ENCODE peak calls at places on chromosomes 12 and 14, in four cellular contexts. One of them, this sample, is unnamed.

GRCh38 chr12:10998204-10998603 is at the start of gene TAS2R20:
- DNase-seq in prostate gland: no peak
- DNase-seq in uterus: no peak
- DNase-seq in breast epithelium: no peak
- DNase-seq in this sample: no peak

GRCh38 chr12:108633534-108634224 is at the start of gene SELPLG:
- DNase-seq in prostate gland: no peak
- DNase-seq in uterus: no peak
- DNase-seq in breast epithelium: peak
- DNase-seq in this sample: peak

GRCh38 chr14:47626151-47627035 is 49.0 kb downstream of the MDGA2 start:
- DNase-seq in prostate gland: no peak
- DNase-seq in uterus: no peak
- DNase-seq in breast epithelium: no peak
- DNase-seq in this sample: peak

GRCh38 chr14:99316281-99317163 is 44.5 kb upstream of the BCL11B start:
- DNase-seq in prostate gland: no peak
- DNase-seq in uterus: no peak
- DNase-seq in breast epithelium: no peak
- DNase-seq in this sample: no peak

GRCh38 chr14:50955373-50956043 is 11.2 kb upstream of the PYGL start:
- DNase-seq in prostate gland: peak
- DNase-seq in uterus: peak
- DNase-seq in breast epithelium: peak
- DNase-seq in this sample: no peak

GRCh38 chr14:68977741-68978549 is 1.2 kb downstream of the ACTN1 start:
- DNase-seq in prostate gland: peak
- DNase-seq in uterus: peak
- DNase-seq in breast epithelium: peak
- DNase-seq in this sample: peak

GRCh38 chr14:44788612-44789011 is 173.1 kb downstream of the KLHL28 start:
- DNase-seq in prostate gland: no peak
- DNase-seq in uterus: no peak
- DNase-seq in breast epithelium: no peak
- DNase-seq in this sample: no peak

GRCh38 chr12:21129906-21130305 is 1.1 kb upstream of the SLCO1B1 start:
- DNase-seq in prostate gland: no peak
- DNase-seq in uterus: no peak
- DNase-seq in breast epithelium: no peak
- DNase-seq in this sample: no peak

GRCh38 chr14:99899578-99900178 is 106.5 kb downstream of the EML1 start:
- DNase-seq in prostate gland: no peak
- DNase-seq in uterus: no peak
- DNase-seq in breast epithelium: no peak
- DNase-seq in this sample: no peak

GRCh38 chr14:91473046-91473445 is 37.1 kb downstream of the PPP4R3A start:
- DNase-seq in prostate gland: no peak
- DNase-seq in uterus: no peak
- DNase-seq in breast epithelium: no peak
- DNase-seq in this sample: no peak

GRCh38 chr14:92456215-92457017 is 57.2 kb upstream of the RIN3 start:
- DNase-seq in prostate gland: peak
- DNase-seq in uterus: peak
- DNase-seq in breast epithelium: no peak
- DNase-seq in this sample: peak

GRCh38 chr12:34292736-34293625 is 270.7 kb downstream of the ALG10 start:
- DNase-seq in prostate gland: no peak
- DNase-seq in uterus: peak
- DNase-seq in breast epithelium: no peak
- DNase-seq in this sample: no peak

GRCh38 chr14:22602853-22603252 is 4.8 kb downstream of the ABHD4 start:
- DNase-seq in prostate gland: no peak
- DNase-seq in uterus: no peak
- DNase-seq in breast epithelium: no peak
- DNase-seq in this sample: no peak

GRCh38 chr14:100540926-100541620 is 46.1 kb downstream of the BEGAIN start:
- DNase-seq in prostate gland: no peak
- DNase-seq in uterus: no peak
- DNase-seq in breast epithelium: no peak
- DNase-seq in this sample: peak

GRCh38 chr12:16384732-16385131 is 37.3 kb downstream of the MGST1 start:
- DNase-seq in prostate gland: no peak
- DNase-seq in uterus: no peak
- DNase-seq in breast epithelium: no peak
- DNase-seq in this sample: no peak

GRCh38 chr12:16387919-16388318 is 40.5 kb downstream of the MGST1 start:
- DNase-seq in prostate gland: no peak
- DNase-seq in uterus: no peak
- DNase-seq in breast epithelium: no peak
- DNase-seq in this sample: no peak

GRCh38 chr12:16389594-16389993 is 42.1 kb downstream of the MGST1 start:
- DNase-seq in prostate gland: no peak
- DNase-seq in uterus: no peak
- DNase-seq in breast epithelium: no peak
- DNase-seq in this sample: no peak

GRCh38 chr12:16385779-16386646 is 38.6 kb downstream of the MGST1 start:
- DNase-seq in prostate gland: no peak
- DNase-seq in uterus: peak
- DNase-seq in breast epithelium: peak
- DNase-seq in this sample: peak
- TF ChIP-seq CTCF in prostate gland: peak
- TF ChIP-seq CTCF in uterus: peak
- TF ChIP-seq CTCF in breast epithelium: peak
- TF ChIP-seq CTCF in this sample: peak

DNA sequence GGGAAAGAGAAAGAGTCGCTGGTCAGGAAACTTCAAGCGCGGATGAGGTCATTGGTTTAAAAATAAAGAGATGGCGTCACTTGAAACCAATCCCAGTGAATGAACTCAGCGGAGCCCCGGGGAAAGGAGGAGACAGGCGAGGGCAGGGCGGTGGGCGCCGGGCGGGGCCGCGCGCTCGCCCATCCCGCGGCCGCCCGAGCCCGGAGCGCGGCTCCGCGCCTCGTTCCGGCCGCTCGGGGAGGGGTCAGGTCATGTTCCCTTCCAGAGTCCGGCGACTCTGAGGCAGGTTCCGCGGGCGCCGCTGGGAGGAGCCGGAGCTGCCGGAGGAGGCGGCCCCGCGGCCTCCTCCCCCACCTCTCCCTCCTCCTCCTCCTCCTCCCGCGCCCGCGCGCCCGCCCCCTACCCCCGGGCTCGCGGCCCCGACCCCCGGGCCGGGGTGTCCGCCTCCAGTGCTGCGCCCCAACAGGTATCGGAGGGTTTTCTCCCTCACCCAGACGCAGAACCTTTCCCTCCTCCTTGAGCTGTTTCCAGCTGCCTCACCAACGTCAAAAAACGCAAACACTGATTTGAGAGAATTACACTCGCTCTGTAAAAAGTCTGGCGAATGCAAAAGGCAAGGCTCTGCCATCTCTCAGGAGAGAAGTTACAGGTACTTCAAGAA is at the start of gene DUSP16:
- DNase-seq in prostate gland: peak
- DNase-seq in uterus: peak
- DNase-seq in breast epithelium: peak
- DNase-seq in this sample: peak
- TF ChIP-seq POLR2A in prostate gland: peak
- TF ChIP-seq POLR2A in uterus: peak
- TF ChIP-seq POLR2A in breast epithelium: no peak
- TF ChIP-seq POLR2A in this sample: no peak

DNA sequence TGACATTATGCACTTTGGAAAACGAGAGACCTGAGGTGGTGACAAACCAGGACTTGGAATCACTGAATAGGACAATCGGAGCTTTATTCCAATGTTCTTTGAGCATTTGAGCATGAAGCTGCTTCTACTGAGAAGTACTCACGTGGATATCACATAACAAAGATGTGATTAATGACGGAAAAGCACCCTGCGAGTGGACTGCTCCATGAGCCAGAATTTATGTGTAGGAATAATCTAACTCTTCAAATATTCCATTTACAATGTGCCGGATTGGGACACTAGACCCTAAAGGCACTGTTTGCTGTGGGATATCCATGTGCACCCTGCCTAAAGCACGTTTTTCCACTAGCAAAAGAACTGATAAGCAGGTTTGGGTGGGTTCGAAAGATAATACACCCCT is 866 bp upstream of the DUSP16 start:
- DNase-seq in prostate gland: no peak
- DNase-seq in uterus: no peak
- DNase-seq in breast epithelium: no peak
- DNase-seq in this sample: no peak
- H3K4me3 ChIP-seq in prostate gland: no peak
- H3K4me3 ChIP-seq in uterus: no peak
- H3K4me3 ChIP-seq in breast epithelium: no peak
- H3K4me3 ChIP-seq in this sample: peak

DNA sequence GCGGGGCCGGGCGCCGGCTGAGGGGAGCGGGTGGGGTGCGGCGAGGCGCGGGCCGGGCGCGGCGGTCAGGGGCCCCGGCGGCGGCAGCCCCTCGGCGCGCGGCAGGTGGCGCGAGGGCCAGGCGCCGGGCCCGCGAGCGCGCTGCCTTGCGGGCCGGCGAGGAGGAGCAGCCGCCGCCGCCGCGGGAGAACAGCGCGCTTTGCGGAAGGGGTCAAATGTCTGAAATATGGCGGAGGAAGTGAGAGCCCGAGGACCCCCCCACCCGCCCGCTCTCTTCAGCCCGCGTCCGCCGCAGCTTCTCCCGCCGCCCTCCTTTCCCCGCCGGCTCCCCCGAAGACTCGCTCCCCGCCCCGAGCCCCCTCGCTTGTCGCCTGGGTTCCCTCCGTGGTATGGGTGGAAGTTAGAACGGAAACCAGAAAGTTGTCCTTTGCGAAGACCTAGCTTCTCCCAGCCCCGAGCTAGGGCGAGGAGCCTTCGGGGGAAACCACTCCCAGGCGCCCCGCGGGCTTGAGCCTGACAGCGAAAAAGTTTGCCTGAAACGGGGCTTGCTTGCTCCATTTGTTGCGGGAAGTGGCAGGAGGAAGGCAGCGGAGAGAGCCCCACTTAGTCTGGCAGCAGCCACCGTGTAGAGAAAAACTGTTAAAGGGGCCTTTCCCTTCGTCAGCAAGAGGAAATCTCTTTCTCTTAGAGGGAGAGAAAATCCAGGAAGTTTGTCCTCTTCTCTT is 557 bp downstream of the RAP1B start:
- DNase-seq in prostate gland: peak
- DNase-seq in uterus: peak
- DNase-seq in breast epithelium: peak
- DNase-seq in this sample: peak
- TF ChIP-seq CTCF in prostate gland: no peak
- TF ChIP-seq CTCF in uterus: no peak
- TF ChIP-seq CTCF in breast epithelium: no peak
- TF ChIP-seq CTCF in this sample: no peak

DNA sequence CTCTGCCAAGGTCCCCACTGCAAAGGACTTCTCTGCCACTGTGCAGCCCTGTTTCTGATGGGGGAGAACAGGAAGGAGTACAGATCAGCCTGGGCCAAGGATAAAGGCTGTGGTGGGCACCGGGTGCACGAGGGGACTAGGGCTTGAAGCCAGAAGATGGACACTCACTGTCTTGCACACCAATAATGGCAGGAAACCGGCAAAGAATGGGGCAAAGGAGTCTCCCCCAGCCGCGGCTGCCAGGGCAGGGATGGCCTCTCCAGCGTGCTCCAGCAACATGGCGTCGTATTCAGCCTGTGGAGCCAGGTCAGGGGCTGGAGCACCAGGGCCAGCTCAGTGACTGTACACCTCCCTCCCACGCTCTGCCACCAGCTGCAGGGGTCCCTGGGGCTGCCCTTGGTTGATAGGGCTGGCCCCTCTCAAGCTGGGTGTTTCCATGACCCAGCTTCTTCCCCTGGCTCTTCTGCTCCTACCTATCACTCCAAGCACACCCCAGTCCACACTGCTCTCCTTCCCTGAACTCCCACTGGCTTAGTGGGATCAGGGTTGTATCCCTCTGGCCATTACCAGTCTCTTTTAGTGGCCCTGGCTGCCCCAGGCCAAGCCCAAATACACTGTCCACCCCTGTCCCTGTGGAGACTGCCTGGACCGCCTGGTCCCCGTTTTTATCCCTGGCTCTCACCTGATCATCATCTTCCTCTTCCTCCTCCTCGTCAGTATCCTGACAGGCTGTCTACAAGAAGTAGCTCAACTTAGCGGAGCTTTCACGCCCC is 6.3 kb downstream of the IPO4 start:
- DNase-seq in prostate gland: no peak
- DNase-seq in uterus: no peak
- DNase-seq in breast epithelium: no peak
- DNase-seq in this sample: no peak
- TF ChIP-seq POLR2A in prostate gland: no peak
- TF ChIP-seq POLR2A in uterus: no peak
- TF ChIP-seq POLR2A in breast epithelium: no peak
- TF ChIP-seq POLR2A in this sample: no peak

GRCh38 chr12:52519826-52520662 is at the start of gene KRT5:
- DNase-seq in prostate gland: peak
- DNase-seq in uterus: no peak
- DNase-seq in breast epithelium: peak
- DNase-seq in this sample: no peak
- H3K4me3 ChIP-seq in prostate gland: peak
- H3K4me3 ChIP-seq in uterus: no peak
- H3K4me3 ChIP-seq in breast epithelium: no peak
- H3K4me3 ChIP-seq in this sample: no peak

This sample was measured in heart left ventricle.